ENCODE peak calls at places on chromosome 15, in six cellular contexts. One of them, this sample, is unnamed.

GRCh38 chr15:72754096-72754495 is 29.5 kb downstream of the ADPGK start:
- DNase-seq in RWPE2: no peak
- DNase-seq in AG09309: no peak
- DNase-seq in choroid plexus epithelial cell: no peak
- DNase-seq in fibroblast of mammary gland: peak
- DNase-seq in CD8-positive, alpha-beta T cell: no peak
- DNase-seq in this sample: no peak

GRCh38 chr15:69304176-69304533 is 5.4 kb downstream of the PAQR5 start:
- DNase-seq in CD8-positive, alpha-beta T cell: no peak
- DNase-seq in fibroblast of mammary gland: peak
- DNase-seq in RWPE2: peak
- DNase-seq in AG09309: peak
- DNase-seq in choroid plexus epithelial cell: peak
- DNase-seq in this sample: peak

GRCh38 chr15:57245130-57245529 is 131.2 kb upstream of the CGNL1 start:
- DNase-seq in choroid plexus epithelial cell: peak
- DNase-seq in AG09309: no peak
- DNase-seq in CD8-positive, alpha-beta T cell: no peak
- DNase-seq in fibroblast of mammary gland: no peak
- DNase-seq in RWPE2: no peak
- DNase-seq in this sample: peak

GRCh38 chr15:66285462-66286280 is 7.7 kb upstream of the DIS3L start:
- DNase-seq in CD8-positive, alpha-beta T cell: no peak
- DNase-seq in AG09309: no peak
- DNase-seq in RWPE2: no peak
- DNase-seq in fibroblast of mammary gland: no peak
- DNase-seq in choroid plexus epithelial cell: peak
- DNase-seq in this sample: peak

GRCh38 chr15:51266548-51266947 is 71.8 kb downstream of the CYP19A1 start:
- DNase-seq in choroid plexus epithelial cell: peak
- DNase-seq in CD8-positive, alpha-beta T cell: no peak
- DNase-seq in AG09309: no peak
- DNase-seq in fibroblast of mammary gland: no peak
- DNase-seq in RWPE2: no peak
- DNase-seq in this sample: no peak

GRCh38 chr15:78937132-78937739 is 7.6 kb downstream of the CTSH start:
- DNase-seq in AG09309: no peak
- DNase-seq in choroid plexus epithelial cell: peak
- DNase-seq in RWPE2: no peak
- DNase-seq in fibroblast of mammary gland: peak
- DNase-seq in CD8-positive, alpha-beta T cell: no peak
- DNase-seq in this sample: peak

GRCh38 chr15:97875513-97876285 is 84.8 kb upstream of the ARRDC4 start:
- DNase-seq in RWPE2: peak
- DNase-seq in AG09309: no peak
- DNase-seq in choroid plexus epithelial cell: peak
- DNase-seq in fibroblast of mammary gland: no peak
- DNase-seq in CD8-positive, alpha-beta T cell: no peak
- DNase-seq in this sample: no peak

GRCh38 chr15:51846463-51847230 is 17.2 kb downstream of the TMOD3 start:
- DNase-seq in AG09309: no peak
- DNase-seq in choroid plexus epithelial cell: peak
- DNase-seq in RWPE2: no peak
- DNase-seq in fibroblast of mammary gland: peak
- DNase-seq in CD8-positive, alpha-beta T cell: peak
- DNase-seq in this sample: peak

GRCh38 chr15:34799825-34800168 is 4.4 kb upstream of the ACTC1 start:
- DNase-seq in CD8-positive, alpha-beta T cell: no peak
- DNase-seq in choroid plexus epithelial cell: no peak
- DNase-seq in RWPE2: no peak
- DNase-seq in AG09309: no peak
- DNase-seq in fibroblast of mammary gland: no peak
- DNase-seq in this sample: no peak

GRCh38 chr15:74196175-74196574 is 6.4 kb downstream of the STRA6 start:
- DNase-seq in CD8-positive, alpha-beta T cell: no peak
- DNase-seq in AG09309: peak
- DNase-seq in choroid plexus epithelial cell: peak
- DNase-seq in fibroblast of mammary gland: peak
- DNase-seq in RWPE2: peak
- DNase-seq in this sample: peak

GRCh38 chr15:83305696-83306291 is 21.3 kb upstream of the BNC1 start:
- DNase-seq in CD8-positive, alpha-beta T cell: no peak
- DNase-seq in RWPE2: peak
- DNase-seq in AG09309: no peak
- DNase-seq in fibroblast of mammary gland: no peak
- DNase-seq in choroid plexus epithelial cell: peak
- DNase-seq in this sample: peak

GRCh38 chr15:71586463-71586862 is 223.9 kb upstream of the NR2E3 start:
- DNase-seq in fibroblast of mammary gland: no peak
- DNase-seq in choroid plexus epithelial cell: no peak
- DNase-seq in RWPE2: no peak
- DNase-seq in CD8-positive, alpha-beta T cell: no peak
- DNase-seq in AG09309: no peak
- DNase-seq in this sample: no peak

GRCh38 chr15:64152507-64153387 is 1.2 kb downstream of the SNX22 start:
- DNase-seq in CD8-positive, alpha-beta T cell: no peak
- DNase-seq in fibroblast of mammary gland: no peak
- DNase-seq in choroid plexus epithelial cell: no peak
- DNase-seq in AG09309: no peak
- DNase-seq in RWPE2: no peak
- DNase-seq in this sample: no peak

GRCh38 chr15:29736745-29737023 is 85.6 kb downstream of the TJP1 start:
- DNase-seq in CD8-positive, alpha-beta T cell: no peak
- DNase-seq in RWPE2: no peak
- DNase-seq in fibroblast of mammary gland: peak
- DNase-seq in AG09309: no peak
- DNase-seq in choroid plexus epithelial cell: peak
- DNase-seq in this sample: peak

GRCh38 chr15:98421419-98422085 is 226.8 kb upstream of the IGF1R start:
- DNase-seq in choroid plexus epithelial cell: peak
- DNase-seq in RWPE2: no peak
- DNase-seq in fibroblast of mammary gland: peak
- DNase-seq in AG09309: no peak
- DNase-seq in CD8-positive, alpha-beta T cell: peak
- DNase-seq in this sample: peak

GRCh38 chr15:40279437-40280141 is 3.3 kb downstream of the ANKRD63 start:
- DNase-seq in fibroblast of mammary gland: peak
- DNase-seq in AG09309: no peak
- DNase-seq in choroid plexus epithelial cell: peak
- DNase-seq in RWPE2: no peak
- DNase-seq in CD8-positive, alpha-beta T cell: peak
- DNase-seq in this sample: peak

GRCh38 chr15:83206387-83206970 is 1.1 kb downstream of the HDGFL3 start:
- DNase-seq in CD8-positive, alpha-beta T cell: no peak
- DNase-seq in choroid plexus epithelial cell: peak
- DNase-seq in RWPE2: no peak
- DNase-seq in fibroblast of mammary gland: no peak
- DNase-seq in AG09309: no peak
- DNase-seq in this sample: no peak

GRCh38 chr15:100695048-100695447 is 92.7 kb downstream of the ASB7 start:
- DNase-seq in CD8-positive, alpha-beta T cell: no peak
- DNase-seq in AG09309: no peak
- DNase-seq in RWPE2: no peak
- DNase-seq in choroid plexus epithelial cell: no peak
- DNase-seq in fibroblast of mammary gland: no peak
- DNase-seq in this sample: peak

GRCh38 chr15:41703120-41703519 is 42.9 kb downstream of the MGA start:
- DNase-seq in RWPE2: no peak
- DNase-seq in AG09309: no peak
- DNase-seq in fibroblast of mammary gland: no peak
- DNase-seq in CD8-positive, alpha-beta T cell: no peak
- DNase-seq in choroid plexus epithelial cell: no peak
- DNase-seq in this sample: no peak

GRCh38 chr15:100958326-100959065 is 39.3 kb downstream of the LRRK1 start:
- DNase-seq in AG09309: no peak
- DNase-seq in CD8-positive, alpha-beta T cell: no peak
- DNase-seq in choroid plexus epithelial cell: peak
- DNase-seq in fibroblast of mammary gland: peak
- DNase-seq in RWPE2: no peak
- DNase-seq in this sample: peak

GRCh38 chr15:43492673-43493601 is at the start of gene TP53BP1:
- DNase-seq in fibroblast of mammary gland: peak
- DNase-seq in AG09309: peak
- DNase-seq in choroid plexus epithelial cell: peak
- DNase-seq in RWPE2: peak
- DNase-seq in CD8-positive, alpha-beta T cell: peak
- DNase-seq in this sample: peak

GRCh38 chr15:99131441-99132023 is 26.7 kb downstream of the SYNM start:
- DNase-seq in choroid plexus epithelial cell: no peak
- DNase-seq in fibroblast of mammary gland: no peak
- DNase-seq in AG09309: no peak
- DNase-seq in CD8-positive, alpha-beta T cell: no peak
- DNase-seq in RWPE2: peak
- DNase-seq in this sample: no peak

GRCh38 chr15:94691169-94691568 is 459.8 kb downstream of the MCTP2 start:
- DNase-seq in AG09309: no peak
- DNase-seq in choroid plexus epithelial cell: no peak
- DNase-seq in fibroblast of mammary gland: no peak
- DNase-seq in RWPE2: no peak
- DNase-seq in CD8-positive, alpha-beta T cell: no peak
- DNase-seq in this sample: no peak

GRCh38 chr15:57183041-57183440 is 193.3 kb upstream of the CGNL1 start:
- DNase-seq in RWPE2: no peak
- DNase-seq in fibroblast of mammary gland: peak
- DNase-seq in AG09309: no peak
- DNase-seq in CD8-positive, alpha-beta T cell: no peak
- DNase-seq in choroid plexus epithelial cell: peak
- DNase-seq in this sample: peak

GRCh38 chr15:41304149-41304548 is 28.2 kb downstream of the OIP5 start:
- DNase-seq in RWPE2: no peak
- DNase-seq in fibroblast of mammary gland: no peak
- DNase-seq in AG09309: no peak
- DNase-seq in CD8-positive, alpha-beta T cell: no peak
- DNase-seq in choroid plexus epithelial cell: no peak
- DNase-seq in this sample: no peak

GRCh38 chr15:83346342-83346741 is 61.9 kb upstream of the BNC1 start:
- DNase-seq in CD8-positive, alpha-beta T cell: no peak
- DNase-seq in AG09309: no peak
- DNase-seq in fibroblast of mammary gland: no peak
- DNase-seq in choroid plexus epithelial cell: no peak
- DNase-seq in RWPE2: no peak
- DNase-seq in this sample: no peak

GRCh38 chr15:38226867-38227266 is 25.8 kb upstream of the SPRED1 start:
- DNase-seq in AG09309: peak
- DNase-seq in choroid plexus epithelial cell: peak
- DNase-seq in CD8-positive, alpha-beta T cell: no peak
- DNase-seq in fibroblast of mammary gland: peak
- DNase-seq in RWPE2: peak
- DNase-seq in this sample: peak

GRCh38 chr15:39404767-39405173 is 176.1 kb upstream of the THBS1 start:
- DNase-seq in fibroblast of mammary gland: peak
- DNase-seq in CD8-positive, alpha-beta T cell: no peak
- DNase-seq in RWPE2: peak
- DNase-seq in AG09309: peak
- DNase-seq in choroid plexus epithelial cell: peak
- DNase-seq in this sample: peak

GRCh38 chr15:68300115-68300940 is 22.8 kb downstream of the FEM1B start:
- DNase-seq in fibroblast of mammary gland: no peak
- DNase-seq in CD8-positive, alpha-beta T cell: no peak
- DNase-seq in AG09309: no peak
- DNase-seq in choroid plexus epithelial cell: no peak
- DNase-seq in RWPE2: no peak
- DNase-seq in this sample: no peak

GRCh38 chr15:68301300-68301699 is 23.8 kb downstream of the FEM1B start:
- DNase-seq in AG09309: no peak
- DNase-seq in choroid plexus epithelial cell: no peak
- DNase-seq in CD8-positive, alpha-beta T cell: no peak
- DNase-seq in RWPE2: no peak
- DNase-seq in fibroblast of mammary gland: no peak
- DNase-seq in this sample: no peak

GRCh38 chr15:68298882-68299381 is 21.4 kb downstream of the FEM1B start:
- DNase-seq in AG09309: no peak
- DNase-seq in fibroblast of mammary gland: peak
- DNase-seq in RWPE2: no peak
- DNase-seq in choroid plexus epithelial cell: peak
- DNase-seq in CD8-positive, alpha-beta T cell: no peak
- DNase-seq in this sample: no peak

GRCh38 chr15:68298336-68298735 is 20.8 kb downstream of the FEM1B start:
- DNase-seq in AG09309: no peak
- DNase-seq in choroid plexus epithelial cell: no peak
- DNase-seq in CD8-positive, alpha-beta T cell: no peak
- DNase-seq in fibroblast of mammary gland: no peak
- DNase-seq in RWPE2: no peak
- DNase-seq in this sample: no peak

GRCh38 chr15:68299436-68299835 is 21.9 kb downstream of the FEM1B start:
- DNase-seq in choroid plexus epithelial cell: no peak
- DNase-seq in fibroblast of mammary gland: peak
- DNase-seq in RWPE2: no peak
- DNase-seq in AG09309: no peak
- DNase-seq in CD8-positive, alpha-beta T cell: no peak
- DNase-seq in this sample: no peak
- H3K4me3 ChIP-seq in choroid plexus epithelial cell: no peak
- H3K4me3 ChIP-seq in fibroblast of mammary gland: no peak
- H3K4me3 ChIP-seq in RWPE2: no peak
- H3K4me3 ChIP-seq in AG09309: no peak
- H3K4me3 ChIP-seq in CD8-positive, alpha-beta T cell: peak
- H3K4me3 ChIP-seq in this sample: no peak

DNA sequence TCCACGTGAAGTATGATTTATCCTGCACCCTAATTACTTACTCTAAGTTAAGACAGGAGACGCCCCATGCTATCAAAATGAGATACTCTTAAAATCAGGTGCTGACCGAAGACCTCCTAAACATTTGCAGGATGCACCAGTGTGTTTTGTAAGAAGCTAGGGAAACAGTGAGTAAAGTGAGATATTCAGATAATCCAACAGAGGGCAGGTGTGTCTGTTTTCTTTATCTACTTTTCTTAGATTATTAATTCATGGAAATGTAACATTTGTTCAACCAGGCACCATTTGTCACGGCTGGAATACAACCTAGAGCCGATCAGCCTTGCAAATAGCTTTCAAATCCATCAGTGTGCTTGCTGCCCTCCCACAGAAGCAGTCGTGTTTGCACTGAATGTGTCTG is 202.0 kb upstream of the CHRM5 start:
- DNase-seq in AG09309: no peak
- DNase-seq in fibroblast of mammary gland: peak
- DNase-seq in CD8-positive, alpha-beta T cell: no peak
- DNase-seq in choroid plexus epithelial cell: peak
- DNase-seq in RWPE2: no peak
- DNase-seq in this sample: peak
- TF ChIP-seq CTCF in AG09309: peak
- TF ChIP-seq CTCF in fibroblast of mammary gland: peak
- TF ChIP-seq CTCF in CD8-positive, alpha-beta T cell: no peak
- TF ChIP-seq CTCF in choroid plexus epithelial cell: peak
- TF ChIP-seq CTCF in RWPE2: peak
- TF ChIP-seq CTCF in this sample: no peak

GRCh38 chr15:75203908-75204263 is 2.2 kb downstream of the C15orf39 start:
- DNase-seq in RWPE2: no peak
- DNase-seq in choroid plexus epithelial cell: no peak
- DNase-seq in AG09309: no peak
- DNase-seq in fibroblast of mammary gland: no peak
- DNase-seq in CD8-positive, alpha-beta T cell: no peak
- DNase-seq in this sample: no peak
- H3K4me3 ChIP-seq in RWPE2: peak
- H3K4me3 ChIP-seq in choroid plexus epithelial cell: no peak
- H3K4me3 ChIP-seq in AG09309: peak
- H3K4me3 ChIP-seq in fibroblast of mammary gland: peak
- H3K4me3 ChIP-seq in CD8-positive, alpha-beta T cell: no peak
- H3K4me3 ChIP-seq in this sample: peak

GRCh38 chr15:85318048-85318731 is 62.2 kb upstream of the AKAP13 start:
- DNase-seq in RWPE2: no peak
- DNase-seq in choroid plexus epithelial cell: peak
- DNase-seq in CD8-positive, alpha-beta T cell: no peak
- DNase-seq in fibroblast of mammary gland: peak
- DNase-seq in AG09309: peak
- DNase-seq in this sample: peak
- TF ChIP-seq CTCF in RWPE2: peak
- TF ChIP-seq CTCF in choroid plexus epithelial cell: peak
- TF ChIP-seq CTCF in CD8-positive, alpha-beta T cell: no peak
- TF ChIP-seq CTCF in fibroblast of mammary gland: peak
- TF ChIP-seq CTCF in AG09309: peak
- TF ChIP-seq CTCF in this sample: peak